ENCODE peak calls at places on chromosome 15, in five cellular contexts. X is GM13977; W is activated CD4-positive, alpha-beta T cell treated with anti-CD3 and anti-CD28 coated beads, Interleukin-2, amount 10 ng/mL, durations not matched to agents 7 days and 5 days; K is effector CD4-positive, alpha-beta T cell; D is left cardiac atrium. E is an unnamed sample.

GRCh38 chr15:94186770-94187331 is 44.5 kb upstream of the MCTP2 start:
- DNase-seq in W (no peak), K (no peak), D (no peak), X (no peak), E (no peak)

GRCh38 chr15:56292546-56293316 is 49.1 kb upstream of the RFX7 start:
- DNase-seq in D (no peak), W (no peak), X (no peak), K (no peak), E (no peak)

GRCh38 chr15:74433592-74434259 is at the start of gene SEMA7A:
- DNase-seq in X (peak; percentile 98), D (peak; percentile 85), W (peak; percentile 79), K (peak; percentile 48), E (peak; percentile 82)

GRCh38 chr15:77455696-77456293 is 35.1 kb downstream of the HMG20A start:
- DNase-seq in X (no peak), W (no peak), D (no peak), K (no peak), E (no peak)

GRCh38 chr15:42725331-42725903 is 11.5 kb downstream of the CDAN1 start:
- DNase-seq in X (no peak), K (no peak), D (no peak), W (no peak), E (no peak)

GRCh38 chr15:90318591-90318990 is 33.5 kb upstream of the ZNF774 start:
- DNase-seq in W (no peak), X (no peak), K (no peak), D (no peak), E (no peak)

GRCh38 chr15:25185156-25185710 is 230.4 kb downstream of the SNRPN start:
- DNase-seq in K (no peak), W (no peak), X (no peak), D (peak; percentile 7), E (no peak)

GRCh38 chr15:38217181-38217580 is 35.5 kb upstream of the SPRED1 start:
- DNase-seq in K (no peak), X (no peak), W (no peak), D (no peak), E (peak; percentile 64)

GRCh38 chr15:65115542-65115941 is 542 bp upstream of the UBAP1L start:
- DNase-seq in X (no peak), W (no peak), D (no peak), K (no peak), E (no peak)

GRCh38 chr15:52040167-52040900 is 21.3 kb downstream of the MAPK6 start:
- DNase-seq in K (no peak), X (no peak), W (no peak), D (no peak), E (no peak)

GRCh38 chr15:99427668-99428361 is 138.0 kb upstream of the MEF2A start:
- DNase-seq in K (no peak), D (peak; percentile 6), X (no peak), W (no peak), E (no peak)

GRCh38 chr15:34818531-34818930 is 23.2 kb upstream of the ACTC1 start:
- DNase-seq in K (no peak), D (no peak), W (no peak), X (no peak), E (no peak)

GRCh38 chr15:52042051-52042851 is 23.2 kb downstream of the MAPK6 start:
- DNase-seq in K (no peak), W (no peak), D (no peak), X (no peak), E (peak; percentile 45)

GRCh38 chr15:92079647-92080255 is 226.2 kb downstream of the SLCO3A1 start:
- DNase-seq in X (no peak), D (no peak), W (no peak), K (no peak), E (no peak)

GRCh38 chr15:75565062-75565970 is 13.8 kb downstream of the PTPN9 start:
- DNase-seq in X (no peak), K (no peak), D (no peak), W (no peak), E (no peak)

GRCh38 chr15:32029409-32029861 is 880 bp upstream of the CHRNA7 start:
- DNase-seq in D (no peak), X (no peak), W (no peak), K (no peak), E (no peak)

GRCh38 chr15:61444585-61444984 is 215.5 kb upstream of the RORA start:
- DNase-seq in W (no peak), D (no peak), K (no peak), X (peak; percentile 15), E (no peak)

GRCh38 chr15:99157456-99157855 is 52.6 kb downstream of the SYNM start:
- DNase-seq in W (no peak), X (no peak), D (no peak), K (no peak), E (no peak)

GRCh38 chr15:40150163-40150925 is 10.5 kb upstream of the BUB1B start:
- DNase-seq in X (no peak), K (no peak), D (no peak), W (no peak), E (peak; percentile 97)

GRCh38 chr15:95086543-95087252 is 855.3 kb downstream of the MCTP2 start:
- DNase-seq in D (no peak), X (no peak), K (no peak), W (no peak), E (peak; percentile 45)

GRCh38 chr15:86540840-86541467 is 461.3 kb downstream of the AGBL1 start:
- DNase-seq in D (no peak), K (no peak), X (no peak), W (no peak), E (peak; percentile 59)

E was measured in epithelial cell of esophagus.